ENCODE peak calls at places on chromosome 12, in seven cellular contexts. One of them, this sample, is unnamed.

GRCh38 chr12:75994069-75994740 is 37.4 kb downstream of the PHLDA1 start:
- DNase-seq in NCI-H146: no peak
- DNase-seq in T-cell: no peak
- DNase-seq in LoVo: no peak
- DNase-seq in GM03348: no peak
- DNase-seq in endothelial cell of umbilical vein: no peak
- DNase-seq in A172: no peak
- DNase-seq in this sample: no peak

GRCh38 chr12:62697893-62698292 is 231.3 kb downstream of the MON2 start:
- DNase-seq in endothelial cell of umbilical vein: peak; percentile 39
- DNase-seq in NCI-H146: no peak
- DNase-seq in T-cell: no peak
- DNase-seq in LoVo: no peak
- DNase-seq in GM03348: no peak
- DNase-seq in A172: no peak
- DNase-seq in this sample: no peak

GRCh38 chr12:47219243-47219642 is 139.5 kb upstream of the AMIGO2 start:
- DNase-seq in A172: peak; percentile 43
- DNase-seq in T-cell: no peak
- DNase-seq in LoVo: peak; percentile 34
- DNase-seq in endothelial cell of umbilical vein: no peak
- DNase-seq in NCI-H146: no peak
- DNase-seq in GM03348: peak; percentile 27
- DNase-seq in this sample: no peak

GRCh38 chr12:32477714-32478113 is 78.4 kb downstream of the FGD4 start:
- DNase-seq in LoVo: no peak
- DNase-seq in T-cell: no peak
- DNase-seq in GM03348: no peak
- DNase-seq in A172: no peak
- DNase-seq in NCI-H146: no peak
- DNase-seq in endothelial cell of umbilical vein: no peak
- DNase-seq in this sample: no peak

GRCh38 chr12:50786498-50787231 is 22.8 kb downstream of the ATF1 start:
- DNase-seq in NCI-H146: no peak
- DNase-seq in LoVo: peak; percentile 98
- DNase-seq in T-cell: no peak
- DNase-seq in endothelial cell of umbilical vein: peak; percentile 81
- DNase-seq in A172: peak; percentile 98
- DNase-seq in GM03348: peak; percentile 86
- DNase-seq in this sample: no peak

GRCh38 chr12:71686658-71687025 is 760 bp downstream of the TMEM19 start:
- DNase-seq in LoVo: no peak
- DNase-seq in endothelial cell of umbilical vein: no peak
- DNase-seq in NCI-H146: no peak
- DNase-seq in A172: no peak
- DNase-seq in GM03348: peak; percentile 10
- DNase-seq in T-cell: no peak
- DNase-seq in this sample: no peak

GRCh38 chr12:116708826-116709756 is 28.8 kb downstream of the SPRING1 start:
- DNase-seq in GM03348: peak; percentile 74
- DNase-seq in endothelial cell of umbilical vein: peak; percentile 52
- DNase-seq in T-cell: peak; percentile 27
- DNase-seq in LoVo: peak; percentile 73
- DNase-seq in A172: peak; percentile 53
- DNase-seq in NCI-H146: peak; percentile 65
- DNase-seq in this sample: no peak

GRCh38 chr12:106101798-106102197 is 37.0 kb downstream of the NUAK1 start:
- DNase-seq in T-cell: no peak
- DNase-seq in LoVo: no peak
- DNase-seq in endothelial cell of umbilical vein: no peak
- DNase-seq in NCI-H146: no peak
- DNase-seq in A172: no peak
- DNase-seq in GM03348: no peak
- DNase-seq in this sample: peak; percentile 31

GRCh38 chr12:203462-204260 is 10.3 kb downstream of the SLC6A12 start:
- DNase-seq in A172: no peak
- DNase-seq in GM03348: peak; percentile 41
- DNase-seq in endothelial cell of umbilical vein: no peak
- DNase-seq in T-cell: no peak
- DNase-seq in NCI-H146: peak; percentile 49
- DNase-seq in LoVo: no peak
- DNase-seq in this sample: no peak

GRCh38 chr12:7571253-7571652 is 67.7 kb upstream of the CD163 start:
- DNase-seq in GM03348: no peak
- DNase-seq in endothelial cell of umbilical vein: no peak
- DNase-seq in A172: no peak
- DNase-seq in T-cell: no peak
- DNase-seq in LoVo: no peak
- DNase-seq in NCI-H146: no peak
- DNase-seq in this sample: no peak

GRCh38 chr12:16168078-16168477 is 109.4 kb downstream of the SLC15A5 start:
- DNase-seq in A172: no peak
- DNase-seq in GM03348: no peak
- DNase-seq in LoVo: no peak
- DNase-seq in NCI-H146: no peak
- DNase-seq in T-cell: no peak
- DNase-seq in endothelial cell of umbilical vein: no peak
- DNase-seq in this sample: no peak

GRCh38 chr12:78240827-78241226 is 410.1 kb downstream of the NAV3 start:
- DNase-seq in T-cell: no peak
- DNase-seq in NCI-H146: no peak
- DNase-seq in endothelial cell of umbilical vein: no peak
- DNase-seq in GM03348: no peak
- DNase-seq in LoVo: no peak
- DNase-seq in A172: no peak
- DNase-seq in this sample: no peak

GRCh38 chr12:51976376-51977160 is 25.1 kb downstream of the ACVR1B start:
- DNase-seq in LoVo: no peak
- DNase-seq in NCI-H146: no peak
- DNase-seq in A172: no peak
- DNase-seq in GM03348: no peak
- DNase-seq in T-cell: no peak
- DNase-seq in endothelial cell of umbilical vein: peak; percentile 65
- DNase-seq in this sample: no peak

GRCh38 chr12:76422154-76422877 is 74.1 kb upstream of the BBS10 start:
- DNase-seq in endothelial cell of umbilical vein: no peak
- DNase-seq in LoVo: no peak
- DNase-seq in NCI-H146: no peak
- DNase-seq in GM03348: peak; percentile 6
- DNase-seq in T-cell: no peak
- DNase-seq in A172: peak; percentile 17
- DNase-seq in this sample: no peak

GRCh38 chr12:15050664-15051063 is 77.8 kb downstream of the PDE6H start:
- DNase-seq in T-cell: no peak
- DNase-seq in LoVo: no peak
- DNase-seq in NCI-H146: no peak
- DNase-seq in A172: no peak
- DNase-seq in GM03348: no peak
- DNase-seq in endothelial cell of umbilical vein: no peak
- DNase-seq in this sample: no peak

GRCh38 chr12:56947633-56948535 is 9.5 kb downstream of the RDH16 start:
- DNase-seq in NCI-H146: no peak
- DNase-seq in A172: no peak
- DNase-seq in GM03348: no peak
- DNase-seq in endothelial cell of umbilical vein: peak; percentile 45
- DNase-seq in T-cell: no peak
- DNase-seq in LoVo: no peak
- DNase-seq in this sample: no peak

GRCh38 chr12:56128669-56129209 is 672 bp downstream of the ESYT1 start:
- DNase-seq in NCI-H146: no peak
- DNase-seq in endothelial cell of umbilical vein: peak; percentile 44
- DNase-seq in GM03348: peak; percentile 49
- DNase-seq in A172: no peak
- DNase-seq in LoVo: no peak
- DNase-seq in T-cell: no peak
- DNase-seq in this sample: no peak

GRCh38 chr12:92462049-92462448 is 240.7 kb upstream of the PLEKHG7 start:
- DNase-seq in T-cell: no peak
- DNase-seq in GM03348: no peak
- DNase-seq in LoVo: no peak
- DNase-seq in endothelial cell of umbilical vein: no peak
- DNase-seq in NCI-H146: no peak
- DNase-seq in A172: peak; percentile 44
- DNase-seq in this sample: no peak

GRCh38 chr12:131222271-131223139 is 268.8 kb downstream of the ADGRD1 start:
- DNase-seq in GM03348: no peak
- DNase-seq in endothelial cell of umbilical vein: no peak
- DNase-seq in NCI-H146: no peak
- DNase-seq in LoVo: no peak
- DNase-seq in A172: no peak
- DNase-seq in T-cell: no peak
- DNase-seq in this sample: no peak

GRCh38 chr12:118377891-118378470 is 1.6 kb downstream of the SUDS3 start:
- DNase-seq in endothelial cell of umbilical vein: peak; percentile 69
- DNase-seq in T-cell: peak; percentile 75
- DNase-seq in LoVo: peak; percentile 72
- DNase-seq in A172: peak; percentile 57
- DNase-seq in NCI-H146: peak; percentile 43
- DNase-seq in GM03348: peak; percentile 73
- DNase-seq in this sample: peak; percentile 80

GRCh38 chr12:20018406-20018805 is 349.9 kb upstream of the PDE3A start:
- DNase-seq in T-cell: no peak
- DNase-seq in GM03348: no peak
- DNase-seq in endothelial cell of umbilical vein: no peak
- DNase-seq in A172: no peak
- DNase-seq in NCI-H146: peak; percentile 16
- DNase-seq in LoVo: peak; percentile 80
- DNase-seq in this sample: no peak

GRCh38 chr12:123223241-123223668 is 9.7 kb downstream of the MPHOSPH9 start:
- DNase-seq in LoVo: no peak
- DNase-seq in NCI-H146: no peak
- DNase-seq in GM03348: no peak
- DNase-seq in T-cell: peak; percentile 45
- DNase-seq in A172: no peak
- DNase-seq in endothelial cell of umbilical vein: no peak
- DNase-seq in this sample: no peak

GRCh38 chr12:54251667-54252284 is 28.1 kb downstream of the CBX5 start:
- DNase-seq in T-cell: no peak
- DNase-seq in GM03348: peak; percentile 76
- DNase-seq in NCI-H146: peak; percentile 39
- DNase-seq in endothelial cell of umbilical vein: peak; percentile 67
- DNase-seq in A172: peak; percentile 46
- DNase-seq in LoVo: peak; percentile 48
- DNase-seq in this sample: no peak

GRCh38 chr12:128853321-128854197 is at the start of gene GLT1D1:
- DNase-seq in endothelial cell of umbilical vein: no peak
- DNase-seq in GM03348: no peak
- DNase-seq in A172: no peak
- DNase-seq in T-cell: no peak
- DNase-seq in LoVo: no peak
- DNase-seq in NCI-H146: peak; percentile 80
- DNase-seq in this sample: no peak

GRCh38 chr12:64678835-64679234 is 68.5 kb downstream of the RASSF3 start:
- DNase-seq in A172: no peak
- DNase-seq in LoVo: no peak
- DNase-seq in GM03348: no peak
- DNase-seq in T-cell: no peak
- DNase-seq in NCI-H146: no peak
- DNase-seq in endothelial cell of umbilical vein: no peak
- DNase-seq in this sample: no peak

GRCh38 chr12:27425306-27425705 is 21.2 kb upstream of the SMCO2 start:
- DNase-seq in endothelial cell of umbilical vein: no peak
- DNase-seq in T-cell: no peak
- DNase-seq in LoVo: no peak
- DNase-seq in NCI-H146: no peak
- DNase-seq in GM03348: no peak
- DNase-seq in A172: no peak
- DNase-seq in this sample: no peak

GRCh38 chr12:89390802-89391673 is 38.7 kb upstream of the DUSP6 start:
- DNase-seq in GM03348: peak; percentile 54
- DNase-seq in NCI-H146: no peak
- DNase-seq in endothelial cell of umbilical vein: peak; percentile 62
- DNase-seq in T-cell: no peak
- DNase-seq in LoVo: peak; percentile 77
- DNase-seq in A172: peak; percentile 25
- DNase-seq in this sample: no peak

GRCh38 chr12:101696477-101697196 is 803 bp upstream of the CHPT1 start:
- DNase-seq in T-cell: no peak
- DNase-seq in A172: no peak
- DNase-seq in NCI-H146: peak; percentile 11
- DNase-seq in LoVo: peak; percentile 16
- DNase-seq in GM03348: peak; percentile 19
- DNase-seq in endothelial cell of umbilical vein: no peak
- DNase-seq in this sample: no peak

GRCh38 chr12:9039397-9039977 is 50.1 kb downstream of the KLRG1 start:
- DNase-seq in A172: peak; percentile 40
- DNase-seq in GM03348: peak; percentile 81
- DNase-seq in NCI-H146: peak; percentile 52
- DNase-seq in LoVo: peak; percentile 73
- DNase-seq in endothelial cell of umbilical vein: peak; percentile 63
- DNase-seq in T-cell: no peak
- DNase-seq in this sample: no peak

GRCh38 chr12:23729354-23729753 is 220.1 kb downstream of the SOX5 start:
- DNase-seq in NCI-H146: no peak
- DNase-seq in GM03348: no peak
- DNase-seq in A172: no peak
- DNase-seq in T-cell: no peak
- DNase-seq in LoVo: no peak
- DNase-seq in endothelial cell of umbilical vein: peak; percentile 55
- DNase-seq in this sample: no peak

GRCh38 chr12:11067514-11067913 is 5.4 kb upstream of the TAS2R46 start:
- DNase-seq in GM03348: no peak
- DNase-seq in A172: peak; percentile 5
- DNase-seq in NCI-H146: no peak
- DNase-seq in LoVo: no peak
- DNase-seq in T-cell: no peak
- DNase-seq in endothelial cell of umbilical vein: no peak
- DNase-seq in this sample: no peak

GRCh38 chr12:19039515-19039914 is 90.0 kb upstream of the PLEKHA5 start:
- DNase-seq in GM03348: no peak
- DNase-seq in LoVo: no peak
- DNase-seq in T-cell: no peak
- DNase-seq in endothelial cell of umbilical vein: no peak
- DNase-seq in A172: no peak
- DNase-seq in NCI-H146: no peak
- DNase-seq in this sample: no peak

GRCh38 chr12:64145226-64145625 is 76.9 kb downstream of the KICS2 start:
- DNase-seq in T-cell: no peak
- DNase-seq in GM03348: no peak
- DNase-seq in endothelial cell of umbilical vein: no peak
- DNase-seq in NCI-H146: no peak
- DNase-seq in LoVo: no peak
- DNase-seq in A172: no peak
- DNase-seq in this sample: no peak

GRCh38 chr12:48956279-48957140 is 777 bp downstream of the ARF3 start:
- DNase-seq in NCI-H146: peak; percentile 95
- DNase-seq in LoVo: peak; percentile 89
- DNase-seq in T-cell: no peak
- DNase-seq in endothelial cell of umbilical vein: peak; percentile 96
- DNase-seq in GM03348: peak; percentile 96
- DNase-seq in A172: peak; percentile 96
- DNase-seq in this sample: peak; percentile 62

GRCh38 chr12:75528692-75529091 is 17.3 kb upstream of the KRR1 start:
- DNase-seq in T-cell: no peak
- DNase-seq in A172: no peak
- DNase-seq in endothelial cell of umbilical vein: no peak
- DNase-seq in NCI-H146: no peak
- DNase-seq in GM03348: no peak
- DNase-seq in LoVo: no peak
- DNase-seq in this sample: no peak

GRCh38 chr12:7188557-7189397 is 709 bp upstream of the PEX5 start:
- DNase-seq in A172: peak; percentile 44
- DNase-seq in GM03348: peak; percentile 72
- DNase-seq in T-cell: peak; percentile 59
- DNase-seq in LoVo: peak; percentile 76
- DNase-seq in NCI-H146: peak; percentile 85
- DNase-seq in endothelial cell of umbilical vein: peak; percentile 95
- DNase-seq in this sample: peak; percentile 33

GRCh38 chr12:39541471-39541870 is 78.1 kb downstream of the ABCD2 start:
- DNase-seq in T-cell: no peak
- DNase-seq in GM03348: no peak
- DNase-seq in NCI-H146: no peak
- DNase-seq in A172: no peak
- DNase-seq in LoVo: no peak
- DNase-seq in endothelial cell of umbilical vein: no peak
- DNase-seq in this sample: no peak

GRCh38 chr12:46537387-46537959 is 164.9 kb upstream of the SLC38A2 start:
- DNase-seq in NCI-H146: no peak
- DNase-seq in GM03348: no peak
- DNase-seq in A172: no peak
- DNase-seq in endothelial cell of umbilical vein: no peak
- DNase-seq in T-cell: no peak
- DNase-seq in LoVo: no peak
- DNase-seq in this sample: no peak